ENCODE peak calls at places on chromosomes 16 and 17, in seven cellular contexts. One of them, this sample, is unnamed.
A peak's percentile ranks its signal among the peaks of the same experiment; 100 is the strongest.

GRCh38 chr16:87724490-87725291 is 41.1 kb downstream of the KLHDC4 start:
- DNase-seq in LHCN-M2: no peak
- DNase-seq in EL: no peak
- DNase-seq in HFFc6: no peak
- DNase-seq in kidney epithelial cell: no peak
- DNase-seq in stimulated activated CD4-positive, alpha-beta T cell treated with anti-CD3 and anti-CD28 coated beads, Interleukin-1b, Interleukin-23, amount 100 ng/mL, for 24 hours: no peak
- DNase-seq in GM19239: no peak
- DNase-seq in this sample: no peak

GRCh38 chr17:44108440-44109311 is 14.8 kb downstream of the HDAC5 start:
- DNase-seq in HFFc6: peak; percentile 97
- DNase-seq in EL: peak; percentile 99
- DNase-seq in stimulated activated CD4-positive, alpha-beta T cell treated with anti-CD3 and anti-CD28 coated beads, Interleukin-1b, Interleukin-23, amount 100 ng/mL, for 24 hours: no peak
- DNase-seq in LHCN-M2: peak; percentile 92
- DNase-seq in kidney epithelial cell: no peak
- DNase-seq in GM19239: no peak
- DNase-seq in this sample: peak; percentile 68

GRCh38 chr16:85443531-85443930 is 169.6 kb upstream of the GSE1 start:
- DNase-seq in LHCN-M2: no peak
- DNase-seq in HFFc6: no peak
- DNase-seq in EL: no peak
- DNase-seq in GM19239: no peak
- DNase-seq in kidney epithelial cell: no peak
- DNase-seq in stimulated activated CD4-positive, alpha-beta T cell treated with anti-CD3 and anti-CD28 coated beads, Interleukin-1b, Interleukin-23, amount 100 ng/mL, for 24 hours: no peak
- DNase-seq in this sample: no peak

GRCh38 chr16:87556941-87557459 is 45.3 kb upstream of the JPH3 start:
- DNase-seq in LHCN-M2: no peak
- DNase-seq in kidney epithelial cell: no peak
- DNase-seq in HFFc6: no peak
- DNase-seq in EL: no peak
- DNase-seq in stimulated activated CD4-positive, alpha-beta T cell treated with anti-CD3 and anti-CD28 coated beads, Interleukin-1b, Interleukin-23, amount 100 ng/mL, for 24 hours: no peak
- DNase-seq in GM19239: no peak
- DNase-seq in this sample: no peak

GRCh38 chr16:79653337-79654000 is 52.9 kb upstream of the MAF start:
- DNase-seq in kidney epithelial cell: no peak
- DNase-seq in GM19239: no peak
- DNase-seq in HFFc6: no peak
- DNase-seq in LHCN-M2: no peak
- DNase-seq in stimulated activated CD4-positive, alpha-beta T cell treated with anti-CD3 and anti-CD28 coated beads, Interleukin-1b, Interleukin-23, amount 100 ng/mL, for 24 hours: no peak
- DNase-seq in EL: no peak
- DNase-seq in this sample: no peak

GRCh38 chr17:16374539-16374938 is 6.4 kb upstream of the UBB start:
- DNase-seq in HFFc6: no peak
- DNase-seq in kidney epithelial cell: no peak
- DNase-seq in EL: no peak
- DNase-seq in LHCN-M2: no peak
- DNase-seq in GM19239: no peak
- DNase-seq in stimulated activated CD4-positive, alpha-beta T cell treated with anti-CD3 and anti-CD28 coated beads, Interleukin-1b, Interleukin-23, amount 100 ng/mL, for 24 hours: no peak
- DNase-seq in this sample: no peak

GRCh38 chr16:84673203-84673535 is 24.9 kb downstream of the KLHL36 start:
- DNase-seq in kidney epithelial cell: no peak
- DNase-seq in EL: no peak
- DNase-seq in LHCN-M2: peak; percentile 22
- DNase-seq in GM19239: no peak
- DNase-seq in stimulated activated CD4-positive, alpha-beta T cell treated with anti-CD3 and anti-CD28 coated beads, Interleukin-1b, Interleukin-23, amount 100 ng/mL, for 24 hours: no peak
- DNase-seq in HFFc6: no peak
- DNase-seq in this sample: no peak

GRCh38 chr17:82092995-82093751 is 4.9 kb downstream of the FASN start:
- DNase-seq in LHCN-M2: no peak
- DNase-seq in GM19239: no peak
- DNase-seq in HFFc6: no peak
- DNase-seq in EL: no peak
- DNase-seq in kidney epithelial cell: no peak
- DNase-seq in stimulated activated CD4-positive, alpha-beta T cell treated with anti-CD3 and anti-CD28 coated beads, Interleukin-1b, Interleukin-23, amount 100 ng/mL, for 24 hours: no peak
- DNase-seq in this sample: no peak

GRCh38 chr16:70715113-70715711 is 29.4 kb upstream of the MTSS2 start:
- DNase-seq in GM19239: no peak
- DNase-seq in kidney epithelial cell: peak; percentile 99
- DNase-seq in EL: peak; percentile 100
- DNase-seq in stimulated activated CD4-positive, alpha-beta T cell treated with anti-CD3 and anti-CD28 coated beads, Interleukin-1b, Interleukin-23, amount 100 ng/mL, for 24 hours: no peak
- DNase-seq in HFFc6: peak; percentile 100
- DNase-seq in LHCN-M2: peak; percentile 100
- DNase-seq in this sample: peak; percentile 100

GRCh38 chr16:2236362-2237075 is at the start of gene DNASE1L2:
- DNase-seq in GM19239: no peak
- DNase-seq in LHCN-M2: no peak
- DNase-seq in kidney epithelial cell: no peak
- DNase-seq in HFFc6: no peak
- DNase-seq in EL: peak; percentile 34
- DNase-seq in stimulated activated CD4-positive, alpha-beta T cell treated with anti-CD3 and anti-CD28 coated beads, Interleukin-1b, Interleukin-23, amount 100 ng/mL, for 24 hours: no peak
- DNase-seq in this sample: no peak

GRCh38 chr17:77129568-77130301 is 11.0 kb upstream of the SEC14L1 start:
- DNase-seq in stimulated activated CD4-positive, alpha-beta T cell treated with anti-CD3 and anti-CD28 coated beads, Interleukin-1b, Interleukin-23, amount 100 ng/mL, for 24 hours: no peak
- DNase-seq in GM19239: no peak
- DNase-seq in kidney epithelial cell: no peak
- DNase-seq in LHCN-M2: peak; percentile 65
- DNase-seq in EL: no peak
- DNase-seq in HFFc6: no peak
- DNase-seq in this sample: no peak

GRCh38 chr17:17682293-17682736 is 1.1 kb downstream of the RAI1 start:
- DNase-seq in kidney epithelial cell: no peak
- DNase-seq in EL: peak; percentile 63
- DNase-seq in HFFc6: no peak
- DNase-seq in stimulated activated CD4-positive, alpha-beta T cell treated with anti-CD3 and anti-CD28 coated beads, Interleukin-1b, Interleukin-23, amount 100 ng/mL, for 24 hours: peak; percentile 31
- DNase-seq in GM19239: peak; percentile 65
- DNase-seq in LHCN-M2: no peak
- DNase-seq in this sample: peak; percentile 12

GRCh38 chr17:82791532-82791931 is 39.7 kb downstream of the TBCD start:
- DNase-seq in LHCN-M2: peak; percentile 82
- DNase-seq in kidney epithelial cell: peak; percentile 97
- DNase-seq in GM19239: no peak
- DNase-seq in EL: peak; percentile 90
- DNase-seq in HFFc6: peak; percentile 72
- DNase-seq in stimulated activated CD4-positive, alpha-beta T cell treated with anti-CD3 and anti-CD28 coated beads, Interleukin-1b, Interleukin-23, amount 100 ng/mL, for 24 hours: no peak
- DNase-seq in this sample: peak; percentile 87

GRCh38 chr17:13688716-13689115 is 87.0 kb upstream of the HS3ST3A1 start:
- DNase-seq in stimulated activated CD4-positive, alpha-beta T cell treated with anti-CD3 and anti-CD28 coated beads, Interleukin-1b, Interleukin-23, amount 100 ng/mL, for 24 hours: no peak
- DNase-seq in GM19239: no peak
- DNase-seq in LHCN-M2: peak; percentile 10
- DNase-seq in HFFc6: no peak
- DNase-seq in EL: no peak
- DNase-seq in kidney epithelial cell: no peak
- DNase-seq in this sample: no peak

GRCh38 chr17:34443832-34444469 is 80.9 kb upstream of the CCL1 start:
- DNase-seq in stimulated activated CD4-positive, alpha-beta T cell treated with anti-CD3 and anti-CD28 coated beads, Interleukin-1b, Interleukin-23, amount 100 ng/mL, for 24 hours: no peak
- DNase-seq in GM19239: no peak
- DNase-seq in LHCN-M2: no peak
- DNase-seq in EL: no peak
- DNase-seq in HFFc6: no peak
- DNase-seq in kidney epithelial cell: no peak
- DNase-seq in this sample: no peak

GRCh38 chr16:59566446-59566845 is 832.3 kb upstream of the GOT2 start:
- DNase-seq in kidney epithelial cell: no peak
- DNase-seq in stimulated activated CD4-positive, alpha-beta T cell treated with anti-CD3 and anti-CD28 coated beads, Interleukin-1b, Interleukin-23, amount 100 ng/mL, for 24 hours: no peak
- DNase-seq in GM19239: no peak
- DNase-seq in HFFc6: no peak
- DNase-seq in EL: no peak
- DNase-seq in LHCN-M2: peak; percentile 78
- DNase-seq in this sample: no peak

GRCh38 chr17:65657251-65657828 is 95.9 kb upstream of the AXIN2 start:
- DNase-seq in HFFc6: no peak
- DNase-seq in LHCN-M2: no peak
- DNase-seq in GM19239: no peak
- DNase-seq in stimulated activated CD4-positive, alpha-beta T cell treated with anti-CD3 and anti-CD28 coated beads, Interleukin-1b, Interleukin-23, amount 100 ng/mL, for 24 hours: no peak
- DNase-seq in EL: no peak
- DNase-seq in kidney epithelial cell: no peak
- DNase-seq in this sample: no peak

GRCh38 chr16:84461504-84462295 is 42.8 kb downstream of the MEAK7 start:
- DNase-seq in LHCN-M2: no peak
- DNase-seq in stimulated activated CD4-positive, alpha-beta T cell treated with anti-CD3 and anti-CD28 coated beads, Interleukin-1b, Interleukin-23, amount 100 ng/mL, for 24 hours: no peak
- DNase-seq in HFFc6: no peak
- DNase-seq in GM19239: no peak
- DNase-seq in EL: no peak
- DNase-seq in kidney epithelial cell: no peak
- DNase-seq in this sample: no peak

GRCh38 chr17:76005263-76006149 is 4.9 kb downstream of the CDK3 start:
- DNase-seq in LHCN-M2: peak; percentile 47
- DNase-seq in GM19239: peak; percentile 94
- DNase-seq in stimulated activated CD4-positive, alpha-beta T cell treated with anti-CD3 and anti-CD28 coated beads, Interleukin-1b, Interleukin-23, amount 100 ng/mL, for 24 hours: peak; percentile 83
- DNase-seq in EL: peak; percentile 63
- DNase-seq in kidney epithelial cell: no peak
- DNase-seq in HFFc6: peak; percentile 47
- DNase-seq in this sample: peak; percentile 40

GRCh38 chr17:36515837-36516236 is 18.8 kb downstream of the MYO19 start:
- DNase-seq in kidney epithelial cell: no peak
- DNase-seq in GM19239: no peak
- DNase-seq in EL: no peak
- DNase-seq in HFFc6: no peak
- DNase-seq in LHCN-M2: no peak
- DNase-seq in stimulated activated CD4-positive, alpha-beta T cell treated with anti-CD3 and anti-CD28 coated beads, Interleukin-1b, Interleukin-23, amount 100 ng/mL, for 24 hours: no peak
- DNase-seq in this sample: no peak

GRCh38 chr17:7887038-7887481 is 1.5 kb upstream of the CHD3 start:
- DNase-seq in GM19239: no peak
- DNase-seq in HFFc6: no peak
- DNase-seq in kidney epithelial cell: no peak
- DNase-seq in EL: no peak
- DNase-seq in stimulated activated CD4-positive, alpha-beta T cell treated with anti-CD3 and anti-CD28 coated beads, Interleukin-1b, Interleukin-23, amount 100 ng/mL, for 24 hours: no peak
- DNase-seq in LHCN-M2: no peak
- DNase-seq in this sample: no peak

GRCh38 chr17:77697480-77698400 is 260.8 kb upstream of the TNRC6C start:
- DNase-seq in LHCN-M2: no peak
- DNase-seq in stimulated activated CD4-positive, alpha-beta T cell treated with anti-CD3 and anti-CD28 coated beads, Interleukin-1b, Interleukin-23, amount 100 ng/mL, for 24 hours: no peak
- DNase-seq in EL: no peak
- DNase-seq in HFFc6: no peak
- DNase-seq in kidney epithelial cell: no peak
- DNase-seq in GM19239: no peak
- DNase-seq in this sample: no peak

GRCh38 chr16:278863-279366 is 1.5 kb upstream of the ARHGDIG start:
- DNase-seq in HFFc6: peak; percentile 22
- DNase-seq in GM19239: no peak
- DNase-seq in LHCN-M2: peak; percentile 48
- DNase-seq in kidney epithelial cell: peak; percentile 5
- DNase-seq in stimulated activated CD4-positive, alpha-beta T cell treated with anti-CD3 and anti-CD28 coated beads, Interleukin-1b, Interleukin-23, amount 100 ng/mL, for 24 hours: no peak
- DNase-seq in EL: peak; percentile 21
- DNase-seq in this sample: peak; percentile 15

GRCh38 chr16:71484006-71484893 is 4.9 kb downstream of the ZNF19 start:
- DNase-seq in kidney epithelial cell: peak; percentile 72
- DNase-seq in LHCN-M2: peak; percentile 91
- DNase-seq in HFFc6: peak; percentile 89
- DNase-seq in EL: peak; percentile 92
- DNase-seq in stimulated activated CD4-positive, alpha-beta T cell treated with anti-CD3 and anti-CD28 coated beads, Interleukin-1b, Interleukin-23, amount 100 ng/mL, for 24 hours: peak; percentile 60
- DNase-seq in GM19239: peak; percentile 66
- DNase-seq in this sample: peak; percentile 82